ENCODE peak calls at places on chromosomes 6 and 20, in ten cellular contexts. V is activated B cell treated with CpG ODN at 0.5 μM for 24 hours, F is AG04449, E is lower leg skin, K is progenitor cell of endocrine pancreas, A is AG09309, O is gastrocnemius medialis, I is PC-3, J is choroid plexus epithelial cell, Y is neural progenitor cell. W is an unnamed sample.

GRCh38 chr6:31882344-31882743 is 3.5 kb upstream of the SLC44A4 start:
- DNase-seq in A (no peak), O (no peak), V (no peak), E (no peak), I (no peak), Y (no peak), K (no peak), F (no peak), J (peak), W (no peak)

GRCh38 chr6:13614126-13614925 is 809 bp upstream of the NOL7 start:
- DNase-seq in F (no peak), O (peak), V (no peak), J (peak), I (peak), Y (peak), A (no peak), E (no peak), K (peak), W (peak)

GRCh38 chr6:130366011-130366963 is at the start of gene TMEM200A:
- DNase-seq in O (no peak), F (no peak), V (no peak), I (no peak), J (peak), E (peak), K (peak), Y (peak), A (no peak), W (no peak)

GRCh38 chr20:19967441-19967840 is 49.7 kb upstream of the NAA20 start:
- DNase-seq in O (no peak), A (no peak), K (no peak), V (no peak), E (no peak), J (no peak), F (no peak), I (no peak), Y (no peak), W (no peak)

GRCh38 chr20:44586289-44586911 is 4.0 kb downstream of the PKIG start:
- DNase-seq in I (no peak), F (no peak), O (no peak), Y (no peak), K (no peak), A (no peak), E (no peak), J (no peak), V (peak), W (no peak)

GRCh38 chr6:157029980-157030690 is 253.0 kb downstream of the ARID1B start:
- DNase-seq in A (no peak), F (no peak), J (no peak), V (no peak), I (no peak), O (no peak), K (no peak), E (no peak), Y (no peak), W (no peak)

GRCh38 chr6:127879685-127880084 is 21.2 kb downstream of the THEMIS start:
- DNase-seq in E (no peak), A (no peak), Y (peak), F (no peak), I (no peak), K (peak), J (peak), V (no peak), O (no peak), W (no peak)

GRCh38 chr20:47500554-47500953 is 1.1 kb upstream of the NCOA3 start:
- DNase-seq in I (no peak), Y (no peak), O (no peak), J (no peak), A (no peak), K (no peak), V (no peak), F (no peak), E (no peak), W (no peak)

GRCh38 chr6:72704979-72705378 is 83.1 kb downstream of the KCNQ5 start:
- DNase-seq in V (no peak), A (no peak), J (peak), Y (peak), F (no peak), E (no peak), O (no peak), K (no peak), I (peak), W (no peak)
- TF ChIP-seq CTCF in V (no peak), A (peak), J (no peak), Y (peak), F (no peak), E (no peak), O (no peak), K (no peak), I (peak), W (no peak)

GRCh38 chr6:161152904-161153662 is 120.8 kb downstream of the AGPAT4 start:
- DNase-seq in V (no peak), I (no peak), O (no peak), A (no peak), Y (no peak), F (no peak), K (no peak), J (no peak), E (no peak), W (no peak)
- TF ChIP-seq CTCF in V (no peak), I (peak), O (no peak), A (peak), Y (peak), F (peak), K (no peak), J (peak), E (no peak), W (peak)

GRCh38 chr6:106735828-106736227 is 106.5 kb downstream of the QRSL1 start:
- DNase-seq in O (no peak), K (no peak), E (no peak), I (no peak), V (no peak), A (no peak), J (no peak), F (no peak), Y (no peak), W (no peak)

GRCh38 chr6:106736502-106736901 is 107.1 kb downstream of the QRSL1 start:
- DNase-seq in Y (no peak), A (no peak), K (no peak), V (no peak), E (no peak), J (no peak), O (no peak), I (no peak), F (no peak), W (no peak)

GRCh38 chr6:106740287-106740686 is 110.9 kb downstream of the QRSL1 start:
- DNase-seq in A (no peak), J (no peak), V (no peak), K (no peak), F (no peak), E (no peak), O (no peak), I (no peak), Y (no peak), W (no peak)

GRCh38 chr6:106735136-106735535 is 105.8 kb downstream of the QRSL1 start:
- DNase-seq in E (no peak), V (no peak), O (no peak), A (no peak), J (no peak), I (no peak), K (no peak), Y (no peak), F (no peak), W (no peak)

DNA sequence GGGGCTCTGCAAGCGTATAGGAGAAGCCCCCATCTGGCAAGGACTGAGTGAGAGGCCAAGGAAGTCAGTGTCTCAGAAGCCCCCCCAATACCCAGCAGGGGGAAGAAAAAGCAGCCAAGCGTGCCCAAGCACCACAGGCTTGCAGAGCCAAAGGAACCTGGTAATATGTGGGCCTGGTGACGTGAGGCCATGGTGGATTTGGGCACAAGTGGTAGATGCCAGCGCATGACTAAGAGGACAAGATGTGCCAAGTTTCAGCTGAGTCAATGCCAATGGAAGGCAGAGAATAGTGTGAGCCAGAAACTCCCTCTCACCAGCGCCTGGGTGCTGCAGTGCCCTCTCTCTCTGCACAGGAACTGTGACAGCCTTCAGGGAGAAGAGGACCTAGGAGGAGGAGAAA is 110.0 kb downstream of the QRSL1 start:
- DNase-seq in A (no peak), F (no peak), Y (no peak), J (no peak), E (peak), O (peak), K (no peak), V (no peak), I (peak), W (no peak)
- TF ChIP-seq CTCF in A (no peak), F (no peak), Y (no peak), J (no peak), E (no peak), O (no peak), K (no peak), V (no peak), I (peak), W (no peak)

DNA sequence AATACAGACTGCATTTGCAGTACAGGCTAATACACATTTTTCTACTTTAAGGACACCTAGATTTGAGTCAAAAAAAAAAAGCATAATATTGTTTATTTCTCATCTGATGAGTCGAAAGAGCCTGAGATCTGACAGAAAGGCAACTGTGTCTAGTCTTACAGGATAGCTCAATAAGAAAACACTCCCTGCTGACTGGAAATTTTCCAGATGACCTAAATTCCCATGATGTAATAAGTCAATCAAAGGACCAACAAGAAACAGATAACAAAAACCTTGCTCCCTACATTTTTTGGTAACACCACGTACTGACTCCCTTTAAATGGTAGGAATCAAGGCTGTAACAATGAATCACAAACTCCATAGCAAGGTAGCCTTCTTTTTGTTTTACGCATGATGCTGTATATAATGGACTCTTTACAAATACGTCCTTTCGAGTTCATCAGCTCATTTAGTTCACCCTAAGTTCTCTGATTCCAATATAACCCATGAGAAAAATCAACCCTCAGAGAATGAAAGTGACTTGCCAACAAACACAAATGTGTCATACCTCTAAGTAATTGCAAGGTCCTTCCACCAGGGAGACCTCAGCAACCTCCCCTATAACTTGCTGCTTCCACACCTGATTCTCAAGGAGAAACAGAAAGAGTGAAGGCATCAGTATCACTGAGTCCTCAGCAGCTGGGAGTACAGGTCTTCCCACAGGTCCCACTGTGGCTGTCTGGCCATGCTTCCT is 12.1 kb downstream of the TBX18 start:
- DNase-seq in O (no peak), A (no peak), V (no peak), K (no peak), J (peak), I (no peak), Y (no peak), F (no peak), E (no peak), W (no peak)
- TF ChIP-seq CTCF in O (no peak), A (peak), V (no peak), K (peak), J (peak), I (no peak), Y (peak), F (no peak), E (no peak), W (no peak)

GRCh38 chr20:63897978-63898561 is 3.1 kb downstream of the DNAJC5 start:
- DNase-seq in K (no peak), A (no peak), F (no peak), I (no peak), Y (no peak), O (no peak), E (no peak), V (no peak), J (no peak), W (no peak)
- TF ChIP-seq CTCF in K (no peak), A (no peak), F (no peak), I (no peak), Y (no peak), O (no peak), E (no peak), V (no peak), J (no peak), W (no peak)

GRCh38 chr6:168226095-168226781 is 93.3 kb downstream of the DACT2 start:
- DNase-seq in A (no peak), Y (no peak), K (no peak), V (no peak), O (no peak), E (peak), I (no peak), F (no peak), J (no peak), W (no peak)
- TF ChIP-seq CTCF in A (no peak), Y (no peak), K (no peak), V (no peak), O (no peak), E (no peak), I (no peak), F (no peak), J (no peak), W (no peak)

DNA sequence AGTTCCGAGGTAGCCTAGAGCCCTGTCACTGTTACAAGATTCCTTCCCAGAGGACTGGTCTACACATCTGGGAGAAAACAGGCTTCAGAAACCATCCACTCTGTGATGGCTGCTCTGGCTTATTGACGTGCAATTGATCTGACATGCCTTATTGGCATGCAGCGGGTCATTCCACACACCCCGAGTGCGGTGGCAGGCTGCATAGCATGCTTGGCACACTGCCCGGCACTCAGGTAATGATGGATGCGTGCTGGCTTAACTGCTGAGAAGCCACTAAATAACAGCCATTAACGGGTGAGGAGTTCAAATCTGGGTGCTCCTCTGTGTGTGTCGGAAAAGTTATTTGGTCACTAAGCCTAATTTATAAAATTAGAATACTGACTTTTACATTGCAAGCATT is 67.9 kb upstream of the CDH4 start:
- DNase-seq in V (no peak), Y (no peak), F (no peak), I (no peak), E (no peak), J (no peak), K (no peak), A (no peak), O (no peak), W (no peak)
- TF ChIP-seq CTCF in V (no peak), Y (no peak), F (no peak), I (no peak), E (no peak), J (no peak), K (no peak), A (no peak), O (no peak), W (no peak)

DNA sequence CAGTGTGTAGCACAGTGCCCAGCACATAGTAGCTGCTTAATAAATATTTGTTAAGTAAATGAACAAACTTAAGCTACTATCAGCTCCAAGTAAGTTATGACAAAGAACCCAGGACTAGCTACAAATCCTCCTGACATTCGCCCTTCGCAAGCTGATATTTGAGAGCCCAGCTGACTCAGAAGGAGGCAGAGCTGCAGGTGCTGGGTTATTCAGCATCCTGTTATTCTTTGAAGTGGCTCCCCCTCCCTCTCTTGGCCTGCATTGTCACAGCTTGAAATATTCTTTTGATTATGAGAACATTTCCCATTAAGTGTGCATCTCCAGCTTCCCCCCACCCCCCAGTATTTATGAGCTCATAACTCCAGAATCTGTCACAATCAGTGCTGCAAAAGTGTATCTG is 78.8 kb upstream of the RALY start:
- DNase-seq in I (peak), A (no peak), V (no peak), J (peak), O (no peak), E (no peak), Y (no peak), F (no peak), K (no peak), W (no peak)
- TF ChIP-seq CTCF in I (peak), A (peak), V (no peak), J (peak), O (no peak), E (no peak), Y (no peak), F (no peak), K (no peak), W (no peak)

GRCh38 chr6:135281907-135282306 is 100.8 kb downstream of the MYB start:
- DNase-seq in K (no peak), F (no peak), E (no peak), O (no peak), I (no peak), Y (no peak), A (no peak), V (no peak), J (no peak), W (no peak)

GRCh38 chr6:135281227-135281626 is 100.1 kb downstream of the MYB start:
- DNase-seq in F (no peak), J (no peak), I (no peak), V (no peak), K (no peak), A (no peak), E (no peak), Y (no peak), O (peak), W (no peak)

GRCh38 chr6:135274561-135275293 is 93.6 kb downstream of the MYB start:
- DNase-seq in V (no peak), Y (no peak), O (no peak), J (peak), E (no peak), A (no peak), F (no peak), I (no peak), K (no peak), W (no peak)

GRCh38 chr6:135280375-135281136 is 99.4 kb downstream of the MYB start:
- DNase-seq in K (no peak), E (no peak), F (peak), I (no peak), J (no peak), A (no peak), Y (no peak), O (no peak), V (no peak), W (no peak)

DNA sequence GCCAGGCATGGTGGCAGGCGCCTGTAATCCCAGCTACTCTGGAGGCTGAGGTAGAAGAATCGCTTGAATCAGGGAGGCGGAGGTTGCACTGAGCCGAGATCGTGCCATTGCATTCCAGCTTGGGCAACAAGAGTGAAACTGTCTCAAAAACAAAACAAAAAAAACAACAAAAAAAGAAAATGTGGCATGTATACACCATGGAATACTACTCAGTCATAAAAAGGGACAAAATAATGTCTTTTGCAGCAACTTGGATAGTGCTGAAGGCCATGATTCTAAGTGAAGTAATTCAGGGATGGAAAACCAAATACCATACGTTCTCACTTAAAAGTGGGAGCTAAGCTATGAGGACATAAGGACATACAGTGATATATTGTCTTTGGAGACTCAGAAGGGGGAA is 96.3 kb downstream of the MYB start:
- DNase-seq in A (no peak), O (no peak), J (no peak), V (no peak), E (no peak), I (no peak), K (no peak), Y (no peak), F (no peak), W (no peak)
- TF ChIP-seq CTCF in A (no peak), O (no peak), J (no peak), V (no peak), E (no peak), I (no peak), K (no peak), Y (no peak), F (no peak), W (no peak)

W was measured in type B pancreatic cell.